ENCODE peak calls at places on chromosomes 3 and 15, in ten cellular contexts. K is HFF-Myc; D is psoas muscle; R is NCI-H2081; P is lower lobe of right lung; L is omental fat pad; N is stimulated activated naive CD8-positive, alpha-beta T cell treated with anti-CD3 and anti-CD28 coated beads, Interleukin-15, Interleukin-2, amounts not matched to agents 100 U/mL and 50 U/mL, for 24 hours; I is lower leg skin; X is MM.1S; M is nephron progenitor cell. Q is an unnamed sample.

GRCh38 chr15:75149911-75150709 is 51.6 kb upstream of the C15orf39 start:
- DNase-seq in I (peak), X (no peak), R (no peak), K (peak), P (no peak), M (no peak), N (no peak), D (no peak), L (no peak), Q (no peak)

GRCh38 chr15:83352124-83352523 is 67.7 kb upstream of the BNC1 start:
- DNase-seq in P (no peak), K (no peak), I (no peak), N (no peak), M (no peak), L (no peak), R (no peak), X (no peak), D (no peak), Q (no peak)

GRCh38 chr3:71601811-71602210 is 18.3 kb upstream of the FOXP1 start:
- DNase-seq in P (no peak), M (no peak), N (no peak), X (no peak), I (no peak), L (no peak), K (peak), R (no peak), D (no peak), Q (no peak)

GRCh38 chr3:174862101-174862500 is 3.0 kb downstream of the NAALADL2 start:
- DNase-seq in R (peak), M (no peak), X (no peak), I (no peak), D (no peak), P (no peak), K (no peak), N (no peak), L (no peak), Q (peak)

GRCh38 chr3:9316881-9317341 is 45.9 kb upstream of the THUMPD3 start:
- DNase-seq in I (no peak), X (no peak), D (no peak), R (no peak), L (no peak), M (no peak), N (no peak), P (no peak), K (peak), Q (no peak)

GRCh38 chr15:90580541-90580940 is 50.8 kb downstream of the CRTC3 start:
- DNase-seq in P (no peak), R (no peak), I (no peak), N (no peak), L (no peak), M (no peak), K (no peak), D (no peak), X (no peak), Q (no peak)

GRCh38 chr3:22371592-22372291 is 620.7 kb upstream of the ZNF385D start:
- DNase-seq in X (no peak), D (peak), P (peak), L (no peak), R (no peak), M (peak), N (no peak), K (no peak), I (no peak), Q (no peak)

GRCh38 chr3:105708980-105709379 is 159.8 kb downstream of the CBLB start:
- DNase-seq in K (no peak), I (no peak), N (no peak), P (no peak), R (no peak), L (no peak), M (no peak), D (no peak), X (no peak), Q (no peak)

GRCh38 chr15:44788748-44789147 is 52.4 kb downstream of the TRIM69 start:
- DNase-seq in X (no peak), P (no peak), L (no peak), R (no peak), N (peak), K (no peak), I (no peak), D (no peak), M (no peak), Q (no peak)

GRCh38 chr3:106381265-106381942 is 512.6 kb upstream of the CBLB start:
- DNase-seq in N (no peak), P (no peak), X (no peak), M (no peak), D (no peak), L (no peak), I (no peak), R (no peak), K (no peak), Q (no peak)

GRCh38 chr3:114554716-114555115 is 260.9 kb downstream of the TIGIT start:
- DNase-seq in P (no peak), L (no peak), K (no peak), X (no peak), M (no peak), R (no peak), N (no peak), D (no peak), I (no peak), Q (no peak)

GRCh38 chr3:147185781-147186180 is 220.6 kb downstream of the ZIC4 start:
- DNase-seq in M (no peak), K (no peak), D (no peak), P (no peak), R (no peak), N (no peak), L (no peak), X (no peak), I (no peak), Q (no peak)

GRCh38 chr3:188904670-188905069 is 267.1 kb upstream of the TPRG1 start:
- DNase-seq in K (no peak), P (no peak), N (no peak), D (no peak), L (no peak), R (no peak), M (no peak), I (no peak), X (no peak), Q (no peak)